ENCODE peak calls at places on chromosomes 7 and 10, in seven cellular contexts. W is stimulated activated CD8-positive, alpha-beta memory T cell treated with anti-CD3 and anti-CD28 coated beads, Interleukin-4, amount 100 ng/mL, for 24 hours; Q is activated T-cell treated with anti-CD3 and anti-CD28 coated beads for 1 hour; B is endodermal cell; O is kidney tubule cell; V is right lobe of liver; X is effector memory CD4-positive, alpha-beta T cell. R is an unnamed sample.

GRCh38 chr7:22346383-22347107 is 10.4 kb downstream of the RAPGEF5 start:
- DNase-seq in W (no peak), Q (no peak), B (no peak), O (peak), V (no peak), X (no peak), R (no peak)

GRCh38 chr7:104838537-104839299 is 175.3 kb upstream of the KMT2E start:
- DNase-seq in W (no peak), Q (no peak), B (no peak), O (no peak), V (no peak), X (no peak), R (no peak)

GRCh38 chr10:49592726-49593563 is 17.2 kb upstream of the SLC18A3 start:
- DNase-seq in W (peak), Q (peak), B (peak), O (peak), V (peak), X (peak), R (peak)

GRCh38 chr7:128359336-128359735 is 2.2 kb downstream of the PRRT4 start:
- DNase-seq in W (no peak), Q (no peak), B (no peak), O (no peak), V (no peak), X (no peak), R (no peak)

GRCh38 chr7:158351051-158351450 is 236.6 kb downstream of the PTPRN2 start:
- DNase-seq in W (no peak), Q (no peak), B (peak), O (no peak), V (no peak), X (no peak), R (no peak)

GRCh38 chr7:102211590-102212550 is 74.8 kb upstream of the SH2B2 start:
- DNase-seq in W (no peak), Q (no peak), B (no peak), O (no peak), V (no peak), X (no peak), R (no peak)

GRCh38 chr10:84356951-84357350 is 28.6 kb downstream of the CCSER2 start:
- DNase-seq in W (no peak), Q (no peak), B (no peak), O (no peak), V (no peak), X (no peak), R (no peak)

GRCh38 chr10:9781681-9782080 is 1236.0 kb upstream of the CELF2 start:
- DNase-seq in W (no peak), Q (no peak), B (no peak), O (peak), V (no peak), X (no peak), R (no peak)

GRCh38 chr7:15725036-15725435 is 38.6 kb upstream of the MEOX2 start:
- DNase-seq in W (no peak), Q (no peak), B (no peak), O (peak), V (no peak), X (no peak), R (no peak)

GRCh38 chr10:36736311-36736710 is 389.1 kb upstream of the ANKRD30A start:
- DNase-seq in W (no peak), Q (no peak), B (no peak), O (no peak), V (no peak), X (no peak), R (no peak)

GRCh38 chr10:76303682-76304316 is 872.4 kb downstream of the LRMDA start:
- DNase-seq in W (no peak), Q (no peak), B (peak), O (peak), V (peak), X (no peak), R (no peak)

GRCh38 chr10:106242301-106242700 is 922.2 kb downstream of the SORCS1 start:
- DNase-seq in W (no peak), Q (no peak), B (no peak), O (no peak), V (no peak), X (no peak), R (no peak)

GRCh38 chr10:16732376-16732775 is 84.8 kb downstream of the RSU1 start:
- DNase-seq in W (no peak), Q (no peak), B (no peak), O (peak), V (no peak), X (no peak), R (no peak)

GRCh38 chr7:130595986-130596385 is 72.6 kb downstream of the COPG2 start:
- DNase-seq in W (no peak), Q (no peak), B (no peak), O (peak), V (no peak), X (no peak), R (no peak)

GRCh38 chr7:134605978-134606923 is 40.4 kb upstream of the BPGM start:
- DNase-seq in W (peak), Q (peak), B (peak), O (peak), V (peak), X (peak), R (peak)

GRCh38 chr7:79293655-79294142 is 159.8 kb downstream of the MAGI2 start:
- DNase-seq in W (no peak), Q (no peak), B (no peak), O (peak), V (no peak), X (no peak), R (no peak)